ENCODE peak calls at places on chromosomes 11 and 22, in six cellular contexts. One of them, this sample, is unnamed. For H3K9me3, the result is how much of the 10 kb centered on the place peaks cover.

GRCh38 chr11:29842061-29842460 is 174.8 kb downstream of the KCNA4 start:
- DNase-seq in IMR-90: no peak
- DNase-seq in HepG2: no peak
- DNase-seq in PC-3: no peak
- DNase-seq in trophoblast cell: no peak
- DNase-seq in GM23248: no peak
- DNase-seq in this sample: no peak

GRCh38 chr22:24284747-24285203 is 14.1 kb downstream of the SPECC1L start:
- DNase-seq in IMR-90: peak
- DNase-seq in HepG2: no peak
- DNase-seq in PC-3: peak
- DNase-seq in trophoblast cell: no peak
- DNase-seq in GM23248: peak
- DNase-seq in this sample: peak

GRCh38 chr11:70544774-70545625 is 146.7 kb downstream of the CTTN start:
- DNase-seq in IMR-90: peak
- DNase-seq in HepG2: no peak
- DNase-seq in PC-3: peak
- DNase-seq in trophoblast cell: no peak
- DNase-seq in GM23248: peak
- DNase-seq in this sample: no peak

GRCh38 chr11:109241988-109242387 is 180.0 kb upstream of the C11orf87 start:
- DNase-seq in IMR-90: no peak
- DNase-seq in HepG2: no peak
- DNase-seq in PC-3: no peak
- DNase-seq in trophoblast cell: no peak
- DNase-seq in GM23248: peak
- DNase-seq in this sample: no peak

GRCh38 chr22:39132281-39132680 is 20.2 kb downstream of the CBX7 start:
- DNase-seq in IMR-90: no peak
- DNase-seq in HepG2: no peak
- DNase-seq in PC-3: no peak
- DNase-seq in trophoblast cell: no peak
- DNase-seq in GM23248: no peak
- DNase-seq in this sample: no peak

GRCh38 chr11:78818201-78818600 is 243.5 kb upstream of the NARS2 start:
- DNase-seq in IMR-90: no peak
- DNase-seq in HepG2: no peak
- DNase-seq in PC-3: no peak
- DNase-seq in trophoblast cell: no peak
- DNase-seq in GM23248: no peak
- DNase-seq in this sample: no peak

GRCh38 chr11:111049131-111049530 is 196.4 kb upstream of the POU2AF2 start:
- DNase-seq in IMR-90: no peak
- DNase-seq in HepG2: no peak
- DNase-seq in PC-3: no peak
- DNase-seq in trophoblast cell: no peak
- DNase-seq in GM23248: no peak
- DNase-seq in this sample: no peak

GRCh38 chr11:7251836-7252682 is at the start of gene SYT9:
- DNase-seq in IMR-90: no peak
- DNase-seq in HepG2: no peak
- DNase-seq in PC-3: peak
- DNase-seq in trophoblast cell: peak
- DNase-seq in GM23248: peak
- DNase-seq in this sample: peak

GRCh38 chr11:18618341-18619025 is 15.7 kb downstream of the SPTY2D1 start:
- DNase-seq in IMR-90: peak
- DNase-seq in HepG2: no peak
- DNase-seq in PC-3: no peak
- DNase-seq in trophoblast cell: no peak
- DNase-seq in GM23248: peak
- DNase-seq in this sample: peak

GRCh38 chr22:47285981-47286380 is 523.5 kb downstream of the TBC1D22A start:
- DNase-seq in IMR-90: no peak
- DNase-seq in HepG2: no peak
- DNase-seq in PC-3: no peak
- DNase-seq in trophoblast cell: no peak
- DNase-seq in GM23248: no peak
- DNase-seq in this sample: no peak
- H3K9me3 ChIP-seq in IMR-90: under half
- H3K9me3 ChIP-seq in HepG2: under half
- H3K9me3 ChIP-seq in PC-3: under half
- H3K9me3 ChIP-seq in trophoblast cell: half or more
- H3K9me3 ChIP-seq in GM23248: under half
- H3K9me3 ChIP-seq in this sample: under half

GRCh38 chr11:130181295-130182272 is 22.0 kb downstream of the ST14 start:
- DNase-seq in IMR-90: peak
- DNase-seq in HepG2: peak
- DNase-seq in PC-3: peak
- DNase-seq in trophoblast cell: peak
- DNase-seq in GM23248: peak
- DNase-seq in this sample: peak

GRCh38 chr11:130178992-130179391 is 19.4 kb downstream of the ST14 start:
- DNase-seq in IMR-90: no peak
- DNase-seq in HepG2: no peak
- DNase-seq in PC-3: no peak
- DNase-seq in trophoblast cell: no peak
- DNase-seq in GM23248: no peak
- DNase-seq in this sample: no peak

GRCh38 chr11:130179396-130180306 is 20.1 kb downstream of the ST14 start:
- DNase-seq in IMR-90: no peak
- DNase-seq in HepG2: no peak
- DNase-seq in PC-3: no peak
- DNase-seq in trophoblast cell: no peak
- DNase-seq in GM23248: no peak
- DNase-seq in this sample: no peak

GRCh38 chr11:130180491-130180890 is 20.9 kb downstream of the ST14 start:
- DNase-seq in IMR-90: peak
- DNase-seq in HepG2: no peak
- DNase-seq in PC-3: peak
- DNase-seq in trophoblast cell: no peak
- DNase-seq in GM23248: peak
- DNase-seq in this sample: peak

GRCh38 chr11:130180896-130181294 is 21.3 kb downstream of the ST14 start:
- DNase-seq in IMR-90: no peak
- DNase-seq in HepG2: no peak
- DNase-seq in PC-3: no peak
- DNase-seq in trophoblast cell: no peak
- DNase-seq in GM23248: no peak
- DNase-seq in this sample: no peak
- H3K9ac ChIP-seq in IMR-90: no peak
- H3K9ac ChIP-seq in HepG2: peak
- H3K9ac ChIP-seq in PC-3: no peak
- H3K9ac ChIP-seq in trophoblast cell: no peak
- H3K9ac ChIP-seq in GM23248: no peak
- H3K9ac ChIP-seq in this sample: no peak

DNA sequence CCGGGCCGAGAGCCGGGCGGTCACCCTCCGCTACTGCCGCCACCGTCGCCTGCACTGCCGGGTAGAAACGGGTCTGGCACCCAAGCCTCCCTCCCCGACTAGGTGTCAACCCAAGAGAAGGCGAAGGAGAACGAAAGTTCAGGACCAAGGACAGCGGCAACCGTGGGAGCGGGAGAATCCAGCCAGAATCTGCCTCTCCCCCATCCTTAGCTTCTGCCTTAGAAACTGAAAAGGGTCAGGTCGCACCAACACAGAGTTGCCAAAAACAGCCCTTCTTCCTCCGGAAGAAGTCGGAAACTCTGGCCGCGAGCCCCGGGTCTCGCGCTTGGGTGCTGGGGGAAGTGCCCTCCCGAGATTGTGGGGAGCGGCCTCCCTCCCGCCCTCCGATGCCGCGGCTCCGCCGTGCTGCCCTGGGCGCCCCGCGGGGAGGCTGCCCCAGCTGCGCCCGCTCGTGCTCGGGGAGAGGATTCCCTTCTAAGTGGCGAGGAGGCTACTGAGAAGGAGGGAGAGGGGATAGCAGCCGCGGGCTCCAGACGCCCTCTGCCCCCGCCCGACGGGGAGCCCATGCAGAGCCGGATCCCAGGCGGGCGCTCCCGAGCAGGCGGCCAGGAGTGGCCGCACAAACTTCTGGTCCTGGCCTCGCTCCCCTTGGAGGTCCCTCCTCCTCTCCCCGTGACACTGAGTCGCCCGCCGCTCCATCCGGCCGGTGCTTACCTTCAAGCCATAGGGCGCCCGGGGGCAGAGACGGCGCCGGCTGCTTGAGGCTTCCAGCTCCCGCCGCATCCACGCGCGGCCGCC is 637 bp downstream of the DRD2 start:
- DNase-seq in IMR-90: peak
- DNase-seq in HepG2: peak
- DNase-seq in PC-3: peak
- DNase-seq in trophoblast cell: peak
- DNase-seq in GM23248: peak
- DNase-seq in this sample: peak
- H2AFZ ChIP-seq in IMR-90: peak
- H2AFZ ChIP-seq in HepG2: no peak
- H2AFZ ChIP-seq in PC-3: no peak
- H2AFZ ChIP-seq in trophoblast cell: peak
- H2AFZ ChIP-seq in GM23248: no peak
- H2AFZ ChIP-seq in this sample: no peak

GRCh38 chr11:97995874-97996273 is 1024.9 kb upstream of the CNTN5 start:
- DNase-seq in IMR-90: no peak
- DNase-seq in HepG2: no peak
- DNase-seq in PC-3: no peak
- DNase-seq in trophoblast cell: no peak
- DNase-seq in GM23248: no peak
- DNase-seq in this sample: no peak
- H3K9me3 ChIP-seq in IMR-90: under half
- H3K9me3 ChIP-seq in HepG2: under half
- H3K9me3 ChIP-seq in PC-3: under half
- H3K9me3 ChIP-seq in trophoblast cell: under half
- H3K9me3 ChIP-seq in GM23248: under half
- H3K9me3 ChIP-seq in this sample: under half

DNA sequence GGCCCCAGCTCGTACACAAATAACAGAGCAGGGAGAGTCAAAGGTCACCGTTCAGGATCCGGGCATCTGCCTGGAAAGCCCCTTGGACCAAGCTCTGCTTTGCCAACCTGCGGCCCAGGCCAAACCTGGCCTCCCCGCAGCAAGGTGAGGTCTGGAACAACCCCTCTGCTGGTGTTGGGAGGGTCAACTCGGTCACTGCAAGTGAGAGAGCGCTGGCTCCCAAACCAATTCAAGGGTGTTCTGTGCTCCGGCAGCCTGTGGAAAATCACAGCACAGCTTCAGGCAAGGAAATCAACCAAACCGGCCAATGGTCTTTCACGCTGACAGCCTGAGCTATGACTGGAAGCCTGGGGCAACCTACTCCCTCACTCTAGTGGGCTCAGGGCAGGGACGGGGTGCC is 63.4 kb downstream of the MYH9 start:
- DNase-seq in IMR-90: no peak
- DNase-seq in HepG2: no peak
- DNase-seq in PC-3: no peak
- DNase-seq in trophoblast cell: no peak
- DNase-seq in GM23248: peak
- DNase-seq in this sample: no peak
- H3K9ac ChIP-seq in IMR-90: peak
- H3K9ac ChIP-seq in HepG2: peak
- H3K9ac ChIP-seq in PC-3: no peak
- H3K9ac ChIP-seq in trophoblast cell: no peak
- H3K9ac ChIP-seq in GM23248: peak
- H3K9ac ChIP-seq in this sample: peak

GRCh38 chr11:35046606-35047005 is 92.4 kb upstream of the CD44 start:
- DNase-seq in IMR-90: no peak
- DNase-seq in HepG2: no peak
- DNase-seq in PC-3: no peak
- DNase-seq in trophoblast cell: no peak
- DNase-seq in GM23248: no peak
- DNase-seq in this sample: no peak

GRCh38 chr11:35043933-35044332 is 95.0 kb upstream of the CD44 start:
- DNase-seq in IMR-90: no peak
- DNase-seq in HepG2: no peak
- DNase-seq in PC-3: no peak
- DNase-seq in trophoblast cell: no peak
- DNase-seq in GM23248: no peak
- DNase-seq in this sample: peak

GRCh38 chr11:35047179-35047578 is 91.8 kb upstream of the CD44 start:
- DNase-seq in IMR-90: no peak
- DNase-seq in HepG2: no peak
- DNase-seq in PC-3: no peak
- DNase-seq in trophoblast cell: no peak
- DNase-seq in GM23248: no peak
- DNase-seq in this sample: no peak

GRCh38 chr11:35042906-35043305 is 96.1 kb upstream of the CD44 start:
- DNase-seq in IMR-90: no peak
- DNase-seq in HepG2: no peak
- DNase-seq in PC-3: no peak
- DNase-seq in trophoblast cell: peak
- DNase-seq in GM23248: no peak
- DNase-seq in this sample: no peak

DNA sequence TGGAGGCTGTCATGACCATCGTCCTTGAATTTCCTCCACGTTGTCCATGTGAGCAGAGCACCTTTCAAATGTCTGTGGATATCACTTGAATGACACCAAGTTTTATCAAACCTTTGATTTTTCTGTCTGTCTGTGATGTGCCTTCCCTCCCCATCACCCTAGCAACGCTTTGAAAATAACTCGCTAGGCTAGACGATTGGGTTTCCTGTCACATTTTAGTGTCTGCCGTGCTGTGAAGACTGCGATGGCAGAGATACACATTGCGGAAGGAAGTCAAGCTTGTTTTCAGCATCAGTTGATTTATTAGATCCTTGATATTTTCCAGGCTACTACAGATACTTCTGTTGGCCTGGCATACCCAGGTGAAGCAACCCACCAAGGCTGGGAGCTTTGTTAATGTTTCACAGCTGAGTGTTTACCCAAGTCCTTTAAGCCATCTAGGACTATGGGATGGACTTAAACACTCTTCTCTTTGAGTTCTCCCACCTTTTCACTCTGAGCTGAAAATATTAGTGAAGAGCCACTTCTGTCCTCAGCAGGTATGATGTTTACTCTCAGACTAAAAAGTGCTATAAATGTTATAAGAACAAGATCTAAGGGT is 93.7 kb upstream of the CD44 start:
- DNase-seq in IMR-90: no peak
- DNase-seq in HepG2: peak
- DNase-seq in PC-3: no peak
- DNase-seq in trophoblast cell: no peak
- DNase-seq in GM23248: no peak
- DNase-seq in this sample: no peak
- H2AFZ ChIP-seq in IMR-90: no peak
- H2AFZ ChIP-seq in HepG2: no peak
- H2AFZ ChIP-seq in PC-3: no peak
- H2AFZ ChIP-seq in trophoblast cell: no peak
- H2AFZ ChIP-seq in GM23248: no peak
- H2AFZ ChIP-seq in this sample: no peak

This sample was measured in fibroblast of lung.